ENCODE peak calls at places on chromosomes 6 and 20, in ten cellular contexts. One of them, this sample, is unnamed.

GRCh38 chr6:20202070-20202658 is 10.1 kb downstream of the MBOAT1 start:
- DNase-seq in lower lobe of right lung: no peak
- DNase-seq in left lung: no peak
- DNase-seq in mesendoderm: peak; percentile 66
- DNase-seq in effector memory CD4-positive, alpha-beta T cell: no peak
- DNase-seq in SJSA1: peak; percentile 63
- DNase-seq in HCT116: no peak
- DNase-seq in right lobe of liver: no peak
- DNase-seq in fibroblast of lung: peak; percentile 64
- DNase-seq in stomach: no peak
- DNase-seq in this sample: no peak

GRCh38 chr20:19991826-19992225 is 25.3 kb upstream of the NAA20 start:
- DNase-seq in lower lobe of right lung: no peak
- DNase-seq in left lung: no peak
- DNase-seq in mesendoderm: no peak
- DNase-seq in effector memory CD4-positive, alpha-beta T cell: no peak
- DNase-seq in SJSA1: peak; percentile 24
- DNase-seq in HCT116: no peak
- DNase-seq in right lobe of liver: no peak
- DNase-seq in fibroblast of lung: peak; percentile 35
- DNase-seq in stomach: no peak
- DNase-seq in this sample: no peak

GRCh38 chr6:159104931-159105330 is 60.1 kb upstream of the TAGAP start:
- DNase-seq in lower lobe of right lung: no peak
- DNase-seq in left lung: no peak
- DNase-seq in mesendoderm: peak; percentile 23
- DNase-seq in effector memory CD4-positive, alpha-beta T cell: no peak
- DNase-seq in SJSA1: no peak
- DNase-seq in HCT116: no peak
- DNase-seq in right lobe of liver: no peak
- DNase-seq in fibroblast of lung: no peak
- DNase-seq in stomach: no peak
- DNase-seq in this sample: no peak

GRCh38 chr6:169097336-169098052 is 156.2 kb downstream of the THBS2 start:
- DNase-seq in lower lobe of right lung: no peak
- DNase-seq in left lung: no peak
- DNase-seq in mesendoderm: no peak
- DNase-seq in effector memory CD4-positive, alpha-beta T cell: no peak
- DNase-seq in SJSA1: peak; percentile 90
- DNase-seq in HCT116: no peak
- DNase-seq in right lobe of liver: no peak
- DNase-seq in fibroblast of lung: peak; percentile 100
- DNase-seq in stomach: no peak
- DNase-seq in this sample: no peak

GRCh38 chr6:151403919-151404308 is 12.6 kb upstream of the ZBTB2 start:
- DNase-seq in lower lobe of right lung: no peak
- DNase-seq in left lung: no peak
- DNase-seq in mesendoderm: no peak
- DNase-seq in effector memory CD4-positive, alpha-beta T cell: no peak
- DNase-seq in SJSA1: no peak
- DNase-seq in HCT116: no peak
- DNase-seq in right lobe of liver: no peak
- DNase-seq in fibroblast of lung: no peak
- DNase-seq in stomach: no peak
- DNase-seq in this sample: no peak

GRCh38 chr6:108565893-108566292 is 5.2 kb downstream of the FOXO3 start:
- DNase-seq in lower lobe of right lung: no peak
- DNase-seq in left lung: no peak
- DNase-seq in mesendoderm: no peak
- DNase-seq in effector memory CD4-positive, alpha-beta T cell: no peak
- DNase-seq in SJSA1: peak; percentile 23
- DNase-seq in HCT116: no peak
- DNase-seq in right lobe of liver: no peak
- DNase-seq in fibroblast of lung: peak; percentile 64
- DNase-seq in stomach: no peak
- DNase-seq in this sample: no peak

GRCh38 chr6:158869604-158870417 is 50.6 kb upstream of the EZR start:
- DNase-seq in lower lobe of right lung: peak; percentile 94
- DNase-seq in left lung: peak; percentile 92
- DNase-seq in mesendoderm: peak; percentile 92
- DNase-seq in effector memory CD4-positive, alpha-beta T cell: peak; percentile 95
- DNase-seq in SJSA1: peak; percentile 87
- DNase-seq in HCT116: peak; percentile 99
- DNase-seq in right lobe of liver: peak; percentile 86
- DNase-seq in fibroblast of lung: peak; percentile 97
- DNase-seq in stomach: peak; percentile 96
- DNase-seq in this sample: peak; percentile 97

GRCh38 chr6:106534564-106534982 is 94.7 kb downstream of the RTN4IP1 start:
- DNase-seq in lower lobe of right lung: no peak
- DNase-seq in left lung: no peak
- DNase-seq in mesendoderm: no peak
- DNase-seq in effector memory CD4-positive, alpha-beta T cell: no peak
- DNase-seq in SJSA1: no peak
- DNase-seq in HCT116: no peak
- DNase-seq in right lobe of liver: no peak
- DNase-seq in fibroblast of lung: peak; percentile 29
- DNase-seq in stomach: no peak
- DNase-seq in this sample: no peak

GRCh38 chr6:167898673-167899311 is 72.1 kb downstream of the AFDN start:
- DNase-seq in lower lobe of right lung: no peak
- DNase-seq in left lung: no peak
- DNase-seq in mesendoderm: peak; percentile 53
- DNase-seq in effector memory CD4-positive, alpha-beta T cell: no peak
- DNase-seq in SJSA1: peak; percentile 28
- DNase-seq in HCT116: no peak
- DNase-seq in right lobe of liver: no peak
- DNase-seq in fibroblast of lung: peak; percentile 40
- DNase-seq in stomach: no peak
- DNase-seq in this sample: no peak

GRCh38 chr6:119241124-119241491 is 108.5 kb downstream of the MAN1A1 start:
- DNase-seq in lower lobe of right lung: no peak
- DNase-seq in left lung: no peak
- DNase-seq in mesendoderm: no peak
- DNase-seq in effector memory CD4-positive, alpha-beta T cell: no peak
- DNase-seq in SJSA1: no peak
- DNase-seq in HCT116: no peak
- DNase-seq in right lobe of liver: no peak
- DNase-seq in fibroblast of lung: peak; percentile 22
- DNase-seq in stomach: no peak
- DNase-seq in this sample: peak; percentile 33

DNA sequence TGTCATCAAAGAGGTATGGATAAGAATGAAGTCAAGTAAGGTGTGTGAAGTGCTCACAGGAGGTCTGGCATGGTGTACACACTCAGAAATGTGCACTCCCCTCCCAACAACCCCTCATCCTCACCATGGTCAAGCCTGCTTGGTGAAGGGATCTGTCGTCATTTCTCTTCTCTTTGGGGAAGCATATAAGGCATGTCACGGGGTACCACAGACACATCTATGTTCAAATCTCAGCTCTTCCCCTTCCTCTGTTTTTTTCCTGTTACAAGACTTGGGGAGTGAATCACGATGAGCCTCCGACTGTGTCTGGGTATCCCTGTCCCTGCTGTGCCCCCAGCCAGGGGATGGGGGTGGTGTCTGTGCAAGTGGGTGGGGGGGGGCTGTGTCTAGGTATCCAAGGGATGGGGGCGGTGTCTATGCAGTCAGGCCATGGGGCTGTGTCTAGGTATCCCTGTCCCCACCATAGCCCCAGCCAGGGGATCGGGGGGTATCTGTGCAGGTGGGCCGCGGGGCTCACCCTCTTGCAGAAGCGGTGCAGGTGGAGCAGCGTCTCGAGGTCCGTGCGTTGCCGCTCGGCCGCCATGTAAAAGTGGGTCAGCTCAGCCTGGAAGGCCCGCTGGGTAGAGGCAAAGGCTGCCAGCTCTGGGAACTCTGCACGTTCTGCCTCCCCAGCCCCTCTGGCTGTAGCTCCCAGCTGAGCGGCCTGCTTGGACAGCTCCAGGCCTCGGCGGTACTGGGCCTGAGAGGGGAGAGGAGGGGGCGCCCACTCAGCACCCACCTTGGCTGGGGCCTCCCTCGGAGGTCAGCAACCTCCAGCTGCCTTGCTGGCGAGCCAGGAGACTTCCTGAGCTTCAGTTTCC is 43.6 kb downstream of the KIAA1755 start:
- DNase-seq in lower lobe of right lung: no peak
- DNase-seq in left lung: peak; percentile 28
- DNase-seq in mesendoderm: no peak
- DNase-seq in effector memory CD4-positive, alpha-beta T cell: no peak
- DNase-seq in SJSA1: no peak
- DNase-seq in HCT116: no peak
- DNase-seq in right lobe of liver: no peak
- DNase-seq in fibroblast of lung: no peak
- DNase-seq in stomach: no peak
- DNase-seq in this sample: peak; percentile 59
- H3K27ac ChIP-seq in lower lobe of right lung: no peak overlapping the region
- H3K27ac ChIP-seq in left lung: no peak overlapping the region
- H3K27ac ChIP-seq in mesendoderm: no peak overlapping the region
- H3K27ac ChIP-seq in effector memory CD4-positive, alpha-beta T cell: no peak overlapping the region
- H3K27ac ChIP-seq in SJSA1: peak overlapping the region; percentile 82
- H3K27ac ChIP-seq in HCT116: no peak overlapping the region
- H3K27ac ChIP-seq in right lobe of liver: no peak overlapping the region
- H3K27ac ChIP-seq in fibroblast of lung: peak overlapping the region; percentile 93
- H3K27ac ChIP-seq in stomach: peak overlapping the region; percentile 70
- H3K27ac ChIP-seq in this sample: no peak overlapping the region

GRCh38 chr6:52575490-52575868 is 1.4 kb downstream of the TRAM2 start:
- DNase-seq in lower lobe of right lung: no peak
- DNase-seq in left lung: no peak
- DNase-seq in mesendoderm: no peak
- DNase-seq in effector memory CD4-positive, alpha-beta T cell: no peak
- DNase-seq in SJSA1: peak; percentile 49
- DNase-seq in HCT116: no peak
- DNase-seq in right lobe of liver: no peak
- DNase-seq in fibroblast of lung: peak; percentile 36
- DNase-seq in stomach: no peak
- DNase-seq in this sample: no peak

GRCh38 chr6:52577778-52578473 is 1.1 kb upstream of the TRAM2 start:
- DNase-seq in lower lobe of right lung: no peak
- DNase-seq in left lung: no peak
- DNase-seq in mesendoderm: no peak
- DNase-seq in effector memory CD4-positive, alpha-beta T cell: no peak
- DNase-seq in SJSA1: no peak
- DNase-seq in HCT116: no peak
- DNase-seq in right lobe of liver: no peak
- DNase-seq in fibroblast of lung: no peak
- DNase-seq in stomach: no peak
- DNase-seq in this sample: no peak

GRCh38 chr6:52577022-52577777 is at the start of gene TRAM2:
- DNase-seq in lower lobe of right lung: peak; percentile 91
- DNase-seq in left lung: peak; percentile 83
- DNase-seq in mesendoderm: peak; percentile 88
- DNase-seq in effector memory CD4-positive, alpha-beta T cell: peak; percentile 78
- DNase-seq in SJSA1: peak; percentile 90
- DNase-seq in HCT116: peak; percentile 27
- DNase-seq in right lobe of liver: peak; percentile 91
- DNase-seq in fibroblast of lung: peak; percentile 79
- DNase-seq in stomach: peak; percentile 89
- DNase-seq in this sample: peak; percentile 94

GRCh38 chr6:52576054-52576391 is 837 bp downstream of the TRAM2 start:
- DNase-seq in lower lobe of right lung: no peak
- DNase-seq in left lung: no peak
- DNase-seq in mesendoderm: no peak
- DNase-seq in effector memory CD4-positive, alpha-beta T cell: no peak
- DNase-seq in SJSA1: no peak
- DNase-seq in HCT116: no peak
- DNase-seq in right lobe of liver: no peak
- DNase-seq in fibroblast of lung: no peak
- DNase-seq in stomach: no peak
- DNase-seq in this sample: no peak

DNA sequence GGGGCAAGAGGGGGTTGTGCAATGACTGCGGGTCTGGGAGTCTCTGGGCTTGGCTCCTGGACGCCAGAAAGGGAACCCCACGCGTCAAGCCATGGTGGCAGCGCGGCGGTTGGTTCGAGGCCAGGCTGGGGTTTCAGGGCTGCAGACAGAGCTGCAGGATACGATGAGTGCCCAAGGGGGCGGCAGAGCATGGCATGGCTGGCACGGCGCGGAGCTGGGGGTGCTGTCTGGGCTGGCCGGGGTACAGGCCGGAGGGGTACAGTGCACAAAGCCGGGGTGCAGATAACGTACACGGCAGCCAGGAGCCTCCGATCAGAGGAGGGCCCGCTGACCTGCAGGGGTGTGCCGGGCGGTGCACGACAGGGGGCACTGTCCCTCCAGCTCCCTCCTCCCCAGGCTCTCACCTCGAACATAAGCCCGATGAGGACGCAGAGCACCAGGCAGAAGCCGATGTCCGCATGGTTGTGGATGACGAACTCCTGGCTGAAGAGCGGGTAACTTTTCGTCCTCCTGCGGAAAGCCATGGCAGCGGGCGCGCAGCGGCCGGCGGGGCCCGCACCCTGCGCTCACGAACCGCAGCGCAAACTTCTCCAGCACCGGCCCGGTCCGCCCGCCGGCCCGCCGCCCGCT is 353 bp downstream of the TRAM2 start:
- DNase-seq in lower lobe of right lung: no peak
- DNase-seq in left lung: peak; percentile 72
- DNase-seq in mesendoderm: peak; percentile 92
- DNase-seq in effector memory CD4-positive, alpha-beta T cell: no peak
- DNase-seq in SJSA1: peak; percentile 94
- DNase-seq in HCT116: peak; percentile 65
- DNase-seq in right lobe of liver: peak; percentile 69
- DNase-seq in fibroblast of lung: peak; percentile 82
- DNase-seq in stomach: peak; percentile 54
- DNase-seq in this sample: peak; percentile 87
- H3K4me1 ChIP-seq in lower lobe of right lung: peaks cover 50% of the 10 kb centered on the region
- H3K4me1 ChIP-seq in left lung: peaks cover 28% of the 10 kb centered on the region
- H3K4me1 ChIP-seq in mesendoderm: peaks cover 27% of the 10 kb centered on the region
- H3K4me1 ChIP-seq in effector memory CD4-positive, alpha-beta T cell: peaks cover 26% of the 10 kb centered on the region
- H3K4me1 ChIP-seq in SJSA1: peaks cover 45% of the 10 kb centered on the region
- H3K4me1 ChIP-seq in HCT116: peaks cover 34% of the 10 kb centered on the region
- H3K4me1 ChIP-seq in right lobe of liver: no peaks in the 10 kb centered on the region
- H3K4me1 ChIP-seq in fibroblast of lung: peaks cover 18% of the 10 kb centered on the region
- H3K4me1 ChIP-seq in stomach: peaks cover 37% of the 10 kb centered on the region
- H3K4me1 ChIP-seq in this sample: peaks cover 28% of the 10 kb centered on the region

DNA sequence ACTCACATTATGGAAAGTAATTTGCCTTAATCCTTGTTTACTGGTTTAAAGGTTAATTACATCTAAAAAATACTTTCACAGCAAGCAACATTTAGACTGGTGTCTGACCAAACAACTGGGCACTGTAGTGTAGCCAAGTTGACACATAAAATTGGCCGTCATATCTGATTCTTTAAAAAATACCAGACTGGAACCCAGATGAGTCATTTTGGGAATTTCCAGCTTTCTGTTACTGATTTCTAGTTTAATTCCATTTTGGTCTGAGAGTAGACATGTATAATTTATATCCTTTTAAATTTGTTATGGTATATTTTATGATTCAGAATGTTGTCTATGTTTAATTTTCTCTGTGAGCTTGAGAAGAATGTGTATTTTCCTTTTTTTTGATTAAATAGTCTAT is 44.1 kb downstream of the SCP2D1 start:
- DNase-seq in lower lobe of right lung: no peak
- DNase-seq in left lung: no peak
- DNase-seq in mesendoderm: no peak
- DNase-seq in effector memory CD4-positive, alpha-beta T cell: no peak
- DNase-seq in SJSA1: no peak
- DNase-seq in HCT116: no peak
- DNase-seq in right lobe of liver: no peak
- DNase-seq in fibroblast of lung: peak; percentile 3
- DNase-seq in stomach: no peak
- DNase-seq in this sample: no peak
- H3K27ac ChIP-seq in lower lobe of right lung: no peak overlapping the region
- H3K27ac ChIP-seq in left lung: no peak overlapping the region
- H3K27ac ChIP-seq in mesendoderm: no peak overlapping the region
- H3K27ac ChIP-seq in effector memory CD4-positive, alpha-beta T cell: no peak overlapping the region
- H3K27ac ChIP-seq in SJSA1: no peak overlapping the region
- H3K27ac ChIP-seq in HCT116: no peak overlapping the region
- H3K27ac ChIP-seq in right lobe of liver: no peak overlapping the region
- H3K27ac ChIP-seq in fibroblast of lung: no peak overlapping the region
- H3K27ac ChIP-seq in stomach: no peak overlapping the region
- H3K27ac ChIP-seq in this sample: no peak overlapping the region

GRCh38 chr6:4829089-4829488 is 52.9 kb downstream of the CDYL start:
- DNase-seq in lower lobe of right lung: no peak
- DNase-seq in left lung: no peak
- DNase-seq in mesendoderm: no peak
- DNase-seq in effector memory CD4-positive, alpha-beta T cell: no peak
- DNase-seq in SJSA1: no peak
- DNase-seq in HCT116: no peak
- DNase-seq in right lobe of liver: no peak
- DNase-seq in fibroblast of lung: no peak
- DNase-seq in stomach: no peak
- DNase-seq in this sample: no peak
- H3K4me1 ChIP-seq in lower lobe of right lung: no peaks in the 10 kb centered on the region
- H3K4me1 ChIP-seq in left lung: no peaks in the 10 kb centered on the region
- H3K4me1 ChIP-seq in mesendoderm: no peaks in the 10 kb centered on the region
- H3K4me1 ChIP-seq in effector memory CD4-positive, alpha-beta T cell: no peaks in the 10 kb centered on the region
- H3K4me1 ChIP-seq in SJSA1: no peaks in the 10 kb centered on the region
- H3K4me1 ChIP-seq in HCT116: no peaks in the 10 kb centered on the region
- H3K4me1 ChIP-seq in right lobe of liver: no peaks in the 10 kb centered on the region
- H3K4me1 ChIP-seq in fibroblast of lung: no peaks in the 10 kb centered on the region
- H3K4me1 ChIP-seq in stomach: no peaks in the 10 kb centered on the region
- H3K4me1 ChIP-seq in this sample: no peaks in the 10 kb centered on the region